ENCODE peak calls at places on chromosome 20, in six cellular contexts. J, X, D, L, C and E are unnamed samples.

GRCh38 chr20:373171-373890 is 7.2 kb upstream of the TRIB3 start:
- DNase-seq in L (no peak), X (peak; percentile 67), J (peak; percentile 87), C (peak; percentile 90), D (no peak), E (no peak)

GRCh38 chr20:43584448-43585138 is 6.1 kb upstream of the IFT52 start:
- DNase-seq in C (peak; percentile 83), X (peak; percentile 64), L (no peak), J (peak; percentile 67), D (no peak), E (peak; percentile 42)

GRCh38 chr20:20821496-20822260 is 109.2 kb upstream of the RALGAPA2 start:
- DNase-seq in L (no peak), J (no peak), X (no peak), C (no peak), D (no peak), E (no peak)

GRCh38 chr20:13552061-13552460 is 86.7 kb downstream of the TASP1 start:
- DNase-seq in L (no peak), X (no peak), J (peak; percentile 87), D (no peak), C (peak; percentile 1), E (no peak)

GRCh38 chr20:58839474-58839874 is 11.2 kb downstream of the GNAS-AS1 start:
- DNase-seq in X (no peak), D (peak; percentile 44), J (peak; percentile 32), L (peak; percentile 53), C (peak; percentile 35), E (no peak)

GRCh38 chr20:24998631-24999445 is 6.3 kb upstream of the APMAP start:
- DNase-seq in X (no peak), D (no peak), J (no peak), L (no peak), C (no peak), E (no peak)

GRCh38 chr20:9458075-9458818 is 56.1 kb upstream of the LAMP5 start:
- DNase-seq in J (peak; percentile 29), L (no peak), C (peak; percentile 16), X (peak; percentile 66), D (peak; percentile 13), E (no peak)

GRCh38 chr20:52268184-52268583 is 76.6 kb upstream of the ZFP64 start:
- DNase-seq in L (no peak), J (peak; percentile 14), X (peak; percentile 18), C (peak; percentile 61), D (no peak), E (no peak)

GRCh38 chr20:4959582-4959981 is 41.7 kb downstream of the SLC23A2 start:
- DNase-seq in C (peak; percentile 78), L (no peak), D (no peak), J (no peak), X (no peak), E (no peak)

GRCh38 chr20:39342463-39342862 is 380.3 kb downstream of the DHX35 start:
- DNase-seq in X (no peak), J (no peak), L (no peak), C (no peak), D (no peak), E (no peak)

GRCh38 chr20:53748176-53748575 is 154.5 kb upstream of the ZNF217 start:
- DNase-seq in J (peak; percentile 89), L (no peak), X (no peak), C (no peak), D (no peak), E (no peak)

GRCh38 chr20:5549200-5549599 is 201.0 kb upstream of the SHLD1 start:
- DNase-seq in J (no peak), L (no peak), X (no peak), C (no peak), D (no peak), E (no peak)

GRCh38 chr20:37649017-37649416 is 44.8 kb upstream of the CTNNBL1 start:
- DNase-seq in X (no peak), D (no peak), C (no peak), J (peak; percentile 20), L (no peak), E (no peak)

GRCh38 chr20:48238326-48238725 is 453.0 kb upstream of the SULF2 start:
- DNase-seq in D (no peak), X (peak; percentile 8), J (peak; percentile 81), C (peak; percentile 67), L (no peak), E (no peak)

GRCh38 chr20:18545566-18545965 is 21.7 kb upstream of the SMIM26 start:
- DNase-seq in J (no peak), D (no peak), L (no peak), C (no peak), X (no peak), E (no peak)

GRCh38 chr20:18632196-18632789 is 44.4 kb downstream of the DTD1 start:
- DNase-seq in X (no peak), D (peak; percentile 45), L (peak; percentile 65), C (peak; percentile 66), J (peak; percentile 64), E (peak; percentile 29)

GRCh38 chr20:61948586-61949362 is 116.9 kb downstream of the TAF4 start:
- DNase-seq in J (no peak), C (no peak), X (no peak), D (no peak), L (no peak), E (no peak)

GRCh38 chr20:62741191-62741676 is 32.6 kb downstream of the NTSR1 start:
- DNase-seq in C (no peak), L (peak; percentile 15), J (no peak), X (no peak), D (no peak), E (no peak)

GRCh38 chr20:39025883-39026282 is 63.7 kb downstream of the DHX35 start:
- DNase-seq in L (no peak), X (no peak), C (no peak), J (no peak), D (no peak), E (no peak)

GRCh38 chr20:48797275-48797825 is 30.4 kb downstream of the PREX1 start:
- DNase-seq in X (no peak), D (no peak), L (peak; percentile 42), C (no peak), J (no peak), E (no peak)

GRCh38 chr20:45064812-45065211 is 36.1 kb downstream of the KCNS1 start:
- DNase-seq in L (no peak), D (no peak), C (no peak), X (no peak), J (no peak), E (no peak)

GRCh38 chr20:8678098-8678776 is 390.6 kb upstream of the PLCB4 start:
- DNase-seq in C (peak; percentile 32), D (no peak), X (no peak), L (no peak), J (no peak), E (no peak)

GRCh38 chr20:63972312-63973159 is 2.8 kb upstream of the ZNF512B start:
- DNase-seq in L (peak; percentile 46), C (no peak), X (no peak), D (no peak), J (no peak), E (no peak)

GRCh38 chr20:10940941-10941340 is 267.1 kb upstream of the JAG1 start:
- DNase-seq in C (no peak), J (no peak), D (no peak), X (no peak), L (no peak), E (no peak)

GRCh38 chr20:51500936-51501335 is 41.6 kb downstream of the NFATC2 start:
- DNase-seq in L (no peak), C (no peak), X (no peak), J (no peak), D (no peak), E (no peak)

GRCh38 chr20:57658447-57659130 is 38.4 kb upstream of the ZBP1 start:
- DNase-seq in D (peak; percentile 3), X (no peak), J (no peak), C (no peak), L (no peak), E (no peak)

GRCh38 chr20:50302463-50303041 is 111.9 kb downstream of the CEBPB start:
- DNase-seq in L (no peak), J (no peak), X (no peak), C (no peak), D (no peak), E (no peak)

GRCh38 chr20:50335105-50335504 is 144.5 kb downstream of the CEBPB start:
- DNase-seq in C (peak; percentile 73), J (peak; percentile 81), D (peak; percentile 59), X (no peak), L (no peak), E (peak; percentile 51)

GRCh38 chr20:47502271-47502730 is 614 bp downstream of the NCOA3 start:
- DNase-seq in D (peak; percentile 34), J (peak; percentile 11), C (peak; percentile 16), L (no peak), X (no peak), E (no peak)

GRCh38 chr20:53774487-53775203 is 181.0 kb upstream of the ZNF217 start:
- DNase-seq in C (peak; percentile 87), L (no peak), J (peak; percentile 96), D (no peak), X (peak; percentile 81), E (no peak)

GRCh38 chr20:56953055-56953586 is 313.3 kb downstream of the BMP7 start:
- DNase-seq in D (no peak), X (no peak), L (no peak), J (no peak), C (no peak), E (no peak)

GRCh38 chr20:16222859-16223411 is 350.3 kb downstream of the KIF16B start:
- DNase-seq in J (peak; percentile 50), C (no peak), D (no peak), L (no peak), X (no peak), E (no peak)

GRCh38 chr20:23078351-23078993 is 7.7 kb downstream of the CD93 start:
- DNase-seq in L (no peak), C (peak; percentile 65), X (peak; percentile 69), J (no peak), D (no peak), E (no peak)

GRCh38 chr20:11902264-11902663 is 15.4 kb upstream of the BTBD3 start:
- DNase-seq in J (peak; percentile 54), C (peak; percentile 88), X (peak; percentile 58), L (no peak), D (no peak), E (no peak)

GRCh38 chr20:30489604-30490003 is 767.9 kb upstream of the DEFB115 start:
- DNase-seq in D (no peak), C (no peak), X (no peak), L (no peak), J (no peak), E (no peak)